ENCODE peak calls at places on chromosomes 2 and 18, in eight cellular contexts. One of them, this sample, is unnamed.
A peak's percentile ranks its signal among the peaks of the same experiment; 100 is the strongest.

GRCh38 chr2:69190743-69191425 is 177.9 kb downstream of the ANTXR1 start:
- DNase-seq in MM.1S: no peak
- DNase-seq in cardiac muscle cell: no peak
- DNase-seq in astrocyte: no peak
- DNase-seq in heart right ventricle: no peak
- DNase-seq in left ventricle myocardium inferior: no peak
- DNase-seq in tibial nerve: no peak
- DNase-seq in HepG2: no peak
- DNase-seq in this sample: peak; percentile 57

GRCh38 chr2:236210536-236210935 is 42.4 kb upstream of the GBX2 start:
- DNase-seq in left ventricle myocardium inferior: no peak
- DNase-seq in astrocyte: no peak
- DNase-seq in tibial nerve: no peak
- DNase-seq in heart right ventricle: no peak
- DNase-seq in MM.1S: no peak
- DNase-seq in HepG2: no peak
- DNase-seq in cardiac muscle cell: no peak
- DNase-seq in this sample: no peak

GRCh38 chr18:58911766-58912165 is 47.1 kb downstream of the ZNF532 start:
- DNase-seq in astrocyte: no peak
- DNase-seq in HepG2: no peak
- DNase-seq in tibial nerve: peak; percentile 30
- DNase-seq in cardiac muscle cell: peak; percentile 22
- DNase-seq in left ventricle myocardium inferior: peak; percentile 26
- DNase-seq in heart right ventricle: no peak
- DNase-seq in MM.1S: peak; percentile 17
- DNase-seq in this sample: peak; percentile 56

GRCh38 chr18:5546660-5547059 is 2.9 kb upstream of the EPB41L3 start:
- DNase-seq in MM.1S: no peak
- DNase-seq in left ventricle myocardium inferior: no peak
- DNase-seq in cardiac muscle cell: peak; percentile 82
- DNase-seq in HepG2: no peak
- DNase-seq in heart right ventricle: no peak
- DNase-seq in tibial nerve: peak; percentile 51
- DNase-seq in astrocyte: peak; percentile 43
- DNase-seq in this sample: peak; percentile 84

GRCh38 chr2:39494784-39495251 is 57.7 kb upstream of the MAP4K3 start:
- DNase-seq in left ventricle myocardium inferior: no peak
- DNase-seq in astrocyte: peak; percentile 99
- DNase-seq in HepG2: no peak
- DNase-seq in heart right ventricle: no peak
- DNase-seq in tibial nerve: no peak
- DNase-seq in cardiac muscle cell: peak; percentile 97
- DNase-seq in MM.1S: no peak
- DNase-seq in this sample: peak; percentile 99

GRCh38 chr2:47520825-47521665 is 118.1 kb downstream of the MSH2 start:
- DNase-seq in HepG2: no peak
- DNase-seq in heart right ventricle: peak; percentile 51
- DNase-seq in left ventricle myocardium inferior: peak; percentile 34
- DNase-seq in astrocyte: peak; percentile 69
- DNase-seq in MM.1S: peak; percentile 73
- DNase-seq in tibial nerve: no peak
- DNase-seq in cardiac muscle cell: peak; percentile 54
- DNase-seq in this sample: peak; percentile 62

GRCh38 chr2:226985227-226985946 is 149.5 kb downstream of the RHBDD1 start:
- DNase-seq in MM.1S: peak; percentile 73
- DNase-seq in HepG2: peak; percentile 72
- DNase-seq in tibial nerve: peak; percentile 70
- DNase-seq in left ventricle myocardium inferior: no peak
- DNase-seq in astrocyte: peak; percentile 44
- DNase-seq in cardiac muscle cell: peak; percentile 89
- DNase-seq in heart right ventricle: no peak
- DNase-seq in this sample: peak; percentile 90

GRCh38 chr2:8685697-8686358 is 4.0 kb downstream of the ID2 start:
- DNase-seq in MM.1S: peak; percentile 68
- DNase-seq in tibial nerve: peak; percentile 63
- DNase-seq in cardiac muscle cell: peak; percentile 53
- DNase-seq in heart right ventricle: peak; percentile 81
- DNase-seq in HepG2: peak; percentile 48
- DNase-seq in astrocyte: no peak
- DNase-seq in left ventricle myocardium inferior: peak; percentile 69
- DNase-seq in this sample: peak; percentile 54

GRCh38 chr2:112166801-112167499 is 28.8 kb downstream of the FBLN7 start:
- DNase-seq in tibial nerve: no peak
- DNase-seq in left ventricle myocardium inferior: no peak
- DNase-seq in MM.1S: no peak
- DNase-seq in cardiac muscle cell: no peak
- DNase-seq in HepG2: no peak
- DNase-seq in astrocyte: no peak
- DNase-seq in heart right ventricle: no peak
- DNase-seq in this sample: no peak

GRCh38 chr18:50192903-50193795 is 1.8 kb downstream of the MYO5B start:
- DNase-seq in heart right ventricle: no peak
- DNase-seq in HepG2: no peak
- DNase-seq in astrocyte: no peak
- DNase-seq in tibial nerve: no peak
- DNase-seq in left ventricle myocardium inferior: no peak
- DNase-seq in MM.1S: no peak
- DNase-seq in cardiac muscle cell: no peak
- DNase-seq in this sample: no peak

GRCh38 chr2:241862093-241862492 is 3.4 kb upstream of the PDCD1 start:
- DNase-seq in HepG2: no peak
- DNase-seq in MM.1S: no peak
- DNase-seq in left ventricle myocardium inferior: no peak
- DNase-seq in cardiac muscle cell: no peak
- DNase-seq in heart right ventricle: no peak
- DNase-seq in tibial nerve: no peak
- DNase-seq in astrocyte: no peak
- DNase-seq in this sample: no peak

GRCh38 chr2:205684871-205685313 is 2.6 kb downstream of the NRP2 start:
- DNase-seq in tibial nerve: no peak
- DNase-seq in MM.1S: no peak
- DNase-seq in left ventricle myocardium inferior: no peak
- DNase-seq in cardiac muscle cell: peak; percentile 41
- DNase-seq in astrocyte: peak; percentile 48
- DNase-seq in HepG2: no peak
- DNase-seq in heart right ventricle: no peak
- DNase-seq in this sample: no peak

GRCh38 chr18:76410033-76410432 is 85.0 kb downstream of the ZNF516 start:
- DNase-seq in astrocyte: no peak
- DNase-seq in heart right ventricle: no peak
- DNase-seq in left ventricle myocardium inferior: no peak
- DNase-seq in cardiac muscle cell: no peak
- DNase-seq in tibial nerve: no peak
- DNase-seq in HepG2: no peak
- DNase-seq in MM.1S: no peak
- DNase-seq in this sample: no peak

GRCh38 chr2:189441709-189442074 is 418 bp downstream of the WDR75 start:
- DNase-seq in cardiac muscle cell: no peak
- DNase-seq in astrocyte: no peak
- DNase-seq in HepG2: no peak
- DNase-seq in heart right ventricle: no peak
- DNase-seq in tibial nerve: no peak
- DNase-seq in left ventricle myocardium inferior: no peak
- DNase-seq in MM.1S: no peak
- DNase-seq in this sample: no peak

GRCh38 chr2:104919127-104919526 is 65.2 kb downstream of the POU3F3 start:
- DNase-seq in HepG2: peak; percentile 13
- DNase-seq in tibial nerve: no peak
- DNase-seq in heart right ventricle: no peak
- DNase-seq in left ventricle myocardium inferior: no peak
- DNase-seq in astrocyte: no peak
- DNase-seq in MM.1S: no peak
- DNase-seq in cardiac muscle cell: no peak
- DNase-seq in this sample: no peak

GRCh38 chr2:201900362-201900761 is 94.0 kb downstream of the CDK15 start:
- DNase-seq in cardiac muscle cell: no peak
- DNase-seq in MM.1S: peak; percentile 34
- DNase-seq in tibial nerve: no peak
- DNase-seq in astrocyte: no peak
- DNase-seq in HepG2: no peak
- DNase-seq in left ventricle myocardium inferior: no peak
- DNase-seq in heart right ventricle: no peak
- DNase-seq in this sample: no peak

GRCh38 chr2:54206596-54206995 is 49.4 kb downstream of the TSPYL6 start:
- DNase-seq in cardiac muscle cell: peak; percentile 76
- DNase-seq in HepG2: peak; percentile 50
- DNase-seq in astrocyte: no peak
- DNase-seq in left ventricle myocardium inferior: no peak
- DNase-seq in tibial nerve: peak; percentile 21
- DNase-seq in MM.1S: peak; percentile 21
- DNase-seq in heart right ventricle: no peak
- DNase-seq in this sample: peak; percentile 82

GRCh38 chr18:74895686-74896085 is 298.0 kb downstream of the ZNF407 start:
- DNase-seq in left ventricle myocardium inferior: no peak
- DNase-seq in HepG2: peak; percentile 7
- DNase-seq in heart right ventricle: no peak
- DNase-seq in cardiac muscle cell: peak; percentile 48
- DNase-seq in astrocyte: peak; percentile 3
- DNase-seq in MM.1S: no peak
- DNase-seq in tibial nerve: no peak
- DNase-seq in this sample: peak; percentile 9

GRCh38 chr2:233062447-233062842 is 2.3 kb downstream of the INPP5D start:
- DNase-seq in HepG2: peak; percentile 37
- DNase-seq in heart right ventricle: no peak
- DNase-seq in MM.1S: no peak
- DNase-seq in tibial nerve: no peak
- DNase-seq in cardiac muscle cell: no peak
- DNase-seq in left ventricle myocardium inferior: no peak
- DNase-seq in astrocyte: no peak
- DNase-seq in this sample: no peak

GRCh38 chr2:165558832-165559231 is 89.3 kb downstream of the CSRNP3 start:
- DNase-seq in MM.1S: no peak
- DNase-seq in heart right ventricle: no peak
- DNase-seq in tibial nerve: no peak
- DNase-seq in HepG2: no peak
- DNase-seq in astrocyte: no peak
- DNase-seq in cardiac muscle cell: no peak
- DNase-seq in left ventricle myocardium inferior: no peak
- DNase-seq in this sample: no peak

GRCh38 chr2:230925443-230925878 is 419 bp upstream of the GPR55 start:
- DNase-seq in heart right ventricle: no peak
- DNase-seq in tibial nerve: no peak
- DNase-seq in MM.1S: no peak
- DNase-seq in left ventricle myocardium inferior: no peak
- DNase-seq in cardiac muscle cell: no peak
- DNase-seq in HepG2: no peak
- DNase-seq in astrocyte: no peak
- DNase-seq in this sample: no peak

GRCh38 chr2:141824790-141825189 is 306.0 kb downstream of the LRP1B start:
- DNase-seq in heart right ventricle: no peak
- DNase-seq in left ventricle myocardium inferior: no peak
- DNase-seq in cardiac muscle cell: no peak
- DNase-seq in MM.1S: no peak
- DNase-seq in astrocyte: no peak
- DNase-seq in HepG2: no peak
- DNase-seq in tibial nerve: no peak
- DNase-seq in this sample: no peak
- TF ChIP-seq CTCF in heart right ventricle: no peak
- TF ChIP-seq CTCF in left ventricle myocardium inferior: no peak
- TF ChIP-seq CTCF in cardiac muscle cell: no peak
- TF ChIP-seq CTCF in MM.1S: no peak
- TF ChIP-seq CTCF in astrocyte: no peak
- TF ChIP-seq CTCF in HepG2: no peak
- TF ChIP-seq CTCF in tibial nerve: no peak
- TF ChIP-seq CTCF in this sample: no peak

DNA sequence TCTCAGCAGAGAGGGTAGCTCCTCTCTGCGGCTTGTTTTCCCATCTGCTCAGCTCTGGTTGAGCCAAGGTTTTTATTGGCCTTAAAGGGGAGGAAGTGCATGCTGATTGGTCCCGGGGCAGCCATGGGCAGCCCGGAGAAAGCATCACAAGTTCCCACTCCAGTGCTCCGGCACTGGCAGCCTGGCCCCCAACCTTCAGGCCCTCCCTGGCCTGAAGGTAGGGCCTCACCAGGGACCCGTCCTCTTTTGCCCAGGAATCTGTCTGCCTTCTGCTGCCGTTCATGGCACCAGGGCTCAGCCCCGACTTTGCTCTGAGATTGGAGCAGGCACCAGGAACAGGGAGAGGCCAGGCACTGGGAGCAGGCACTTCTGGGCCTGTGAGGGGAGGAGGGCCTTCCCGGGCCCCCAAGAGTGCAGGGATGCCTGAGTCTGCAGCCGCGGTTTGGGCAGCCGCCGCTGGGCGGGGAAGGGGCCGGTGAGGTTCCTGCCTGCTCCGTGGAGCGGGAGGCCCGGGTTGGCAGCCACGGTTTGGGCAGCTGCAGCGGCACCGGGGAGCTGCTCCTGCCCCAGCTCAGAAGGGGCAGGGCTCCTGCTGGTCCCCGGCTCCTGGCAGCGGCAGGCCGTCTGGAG is 17.5 kb upstream of the ILKAP start:
- DNase-seq in MM.1S: no peak
- DNase-seq in HepG2: peak; percentile 62
- DNase-seq in heart right ventricle: no peak
- DNase-seq in astrocyte: peak; percentile 18
- DNase-seq in left ventricle myocardium inferior: no peak
- DNase-seq in cardiac muscle cell: peak; percentile 30
- DNase-seq in tibial nerve: no peak
- DNase-seq in this sample: no peak
- H3K4me3 ChIP-seq in MM.1S: no peak overlapping the region
- H3K4me3 ChIP-seq in HepG2: peak overlapping the region; percentile 31
- H3K4me3 ChIP-seq in heart right ventricle: peak overlapping the region; percentile 39
- H3K4me3 ChIP-seq in astrocyte: no peak overlapping the region
- H3K4me3 ChIP-seq in left ventricle myocardium inferior: peak overlapping the region; percentile 46
- H3K4me3 ChIP-seq in cardiac muscle cell: no peak overlapping the region
- H3K4me3 ChIP-seq in tibial nerve: no peak overlapping the region
- H3K4me3 ChIP-seq in this sample: no peak overlapping the region

GRCh38 chr18:45739268-45739667 is 15.3 kb downstream of the SLC14A1 start:
- DNase-seq in HepG2: no peak
- DNase-seq in cardiac muscle cell: no peak
- DNase-seq in tibial nerve: no peak
- DNase-seq in left ventricle myocardium inferior: no peak
- DNase-seq in astrocyte: no peak
- DNase-seq in MM.1S: no peak
- DNase-seq in heart right ventricle: no peak
- DNase-seq in this sample: no peak
- TF ChIP-seq CTCF in HepG2: no peak
- TF ChIP-seq CTCF in cardiac muscle cell: no peak
- TF ChIP-seq CTCF in tibial nerve: no peak
- TF ChIP-seq CTCF in left ventricle myocardium inferior: no peak
- TF ChIP-seq CTCF in astrocyte: no peak
- TF ChIP-seq CTCF in MM.1S: no peak
- TF ChIP-seq CTCF in heart right ventricle: no peak
- TF ChIP-seq CTCF in this sample: no peak

GRCh38 chr18:51619283-51619682 is 421.8 kb upstream of the MEX3C start:
- DNase-seq in MM.1S: no peak
- DNase-seq in tibial nerve: no peak
- DNase-seq in cardiac muscle cell: no peak
- DNase-seq in heart right ventricle: no peak
- DNase-seq in HepG2: no peak
- DNase-seq in astrocyte: no peak
- DNase-seq in left ventricle myocardium inferior: no peak
- DNase-seq in this sample: no peak
- H3K4me3 ChIP-seq in MM.1S: no peak overlapping the region
- H3K4me3 ChIP-seq in tibial nerve: no peak overlapping the region
- H3K4me3 ChIP-seq in cardiac muscle cell: no peak overlapping the region
- H3K4me3 ChIP-seq in heart right ventricle: no peak overlapping the region
- H3K4me3 ChIP-seq in HepG2: no peak overlapping the region
- H3K4me3 ChIP-seq in astrocyte: no peak overlapping the region
- H3K4me3 ChIP-seq in left ventricle myocardium inferior: no peak overlapping the region
- H3K4me3 ChIP-seq in this sample: no peak overlapping the region

This sample was measured in cardiac fibroblast.